ENCODE peak calls at places on chromosomes 11 and 22, in six cellular contexts. O, G, P, R, K and A are unnamed samples.
A peak's percentile ranks its signal among the peaks of the same experiment; 100 is the strongest.

GRCh38 chr11:74929431-74930363 is 19.2 kb downstream of the XRRA1 start:
- DNase-seq in O (peak; percentile 66), G (peak; percentile 77), P (peak; percentile 55), R (peak; percentile 79), K (peak; percentile 78), A (no peak)

GRCh38 chr11:128587415-128587814 is at the start of gene ETS1:
- DNase-seq in O (no peak), G (no peak), P (no peak), R (no peak), K (no peak), A (no peak)

GRCh38 chr11:76598426-76598839 is 72.1 kb downstream of the LRRC32 start:
- DNase-seq in O (no peak), G (no peak), P (no peak), R (no peak), K (no peak), A (no peak)

GRCh38 chr11:96306933-96307747 is 35.9 kb downstream of the MAML2 start:
- DNase-seq in O (peak; percentile 23), G (peak; percentile 86), P (no peak), R (peak; percentile 95), K (peak; percentile 94), A (peak; percentile 94)

GRCh38 chr22:50678651-50679521 is 6.3 kb downstream of the SHANK3 start:
- DNase-seq in O (no peak), G (no peak), P (no peak), R (no peak), K (no peak), A (peak; percentile 77)

GRCh38 chr11:1691027-1691877 is 5.7 kb upstream of the KRTAP5-6 start:
- DNase-seq in O (no peak), G (no peak), P (no peak), R (no peak), K (no peak), A (no peak)

GRCh38 chr11:28559497-28559896 is 451.3 kb downstream of the METTL15 start:
- DNase-seq in O (no peak), G (no peak), P (no peak), R (no peak), K (no peak), A (no peak)

GRCh38 chr11:103359221-103359620 is 250.0 kb downstream of the DYNC2H1 start:
- DNase-seq in O (no peak), G (no peak), P (no peak), R (no peak), K (no peak), A (no peak)

GRCh38 chr11:28919194-28919593 is 811.0 kb downstream of the METTL15 start:
- DNase-seq in O (no peak), G (no peak), P (no peak), R (no peak), K (no peak), A (no peak)

GRCh38 chr22:27832606-27833005 is 31.1 kb upstream of the MN1 start:
- DNase-seq in O (no peak), G (no peak), P (no peak), R (no peak), K (no peak), A (no peak)

GRCh38 chr11:111598546-111598945 is 3.7 kb upstream of the SIK2 start:
- DNase-seq in O (no peak), G (peak; percentile 65), P (no peak), R (no peak), K (no peak), A (no peak)

GRCh38 chr22:26756675-26757293 is 99.4 kb downstream of the MIAT start:
- DNase-seq in O (no peak), G (peak; percentile 36), P (no peak), R (no peak), K (peak; percentile 37), A (no peak)

GRCh38 chr22:33922268-33922667 is 2.0 kb upstream of the LARGE1 start:
- DNase-seq in O (no peak), G (peak; percentile 51), P (no peak), R (no peak), K (peak; percentile 53), A (no peak)

GRCh38 chr11:57303990-57304579 is 20.7 kb downstream of the TNKS1BP1 start:
- DNase-seq in O (no peak), G (no peak), P (no peak), R (no peak), K (no peak), A (no peak)

GRCh38 chr22:26367402-26368245 is 61.4 kb upstream of the ASPHD2 start:
- DNase-seq in O (peak; percentile 57), G (no peak), P (peak; percentile 52), R (no peak), K (peak; percentile 22), A (no peak)

GRCh38 chr11:125945011-125945796 is 640 bp upstream of the VSIG10L2 start:
- DNase-seq in O (no peak), G (peak; percentile 6), P (no peak), R (no peak), K (no peak), A (peak; percentile 54)

GRCh38 chr11:84558085-84558905 is 1068.8 kb downstream of the DLG2 start:
- DNase-seq in O (no peak), G (no peak), P (no peak), R (peak; percentile 12), K (peak; percentile 34), A (no peak)

GRCh38 chr11:3134651-3135490 is 30.2 kb downstream of the OSBPL5 start:
- DNase-seq in O (no peak), G (peak; percentile 15), P (no peak), R (no peak), K (no peak), A (no peak)

DNA sequence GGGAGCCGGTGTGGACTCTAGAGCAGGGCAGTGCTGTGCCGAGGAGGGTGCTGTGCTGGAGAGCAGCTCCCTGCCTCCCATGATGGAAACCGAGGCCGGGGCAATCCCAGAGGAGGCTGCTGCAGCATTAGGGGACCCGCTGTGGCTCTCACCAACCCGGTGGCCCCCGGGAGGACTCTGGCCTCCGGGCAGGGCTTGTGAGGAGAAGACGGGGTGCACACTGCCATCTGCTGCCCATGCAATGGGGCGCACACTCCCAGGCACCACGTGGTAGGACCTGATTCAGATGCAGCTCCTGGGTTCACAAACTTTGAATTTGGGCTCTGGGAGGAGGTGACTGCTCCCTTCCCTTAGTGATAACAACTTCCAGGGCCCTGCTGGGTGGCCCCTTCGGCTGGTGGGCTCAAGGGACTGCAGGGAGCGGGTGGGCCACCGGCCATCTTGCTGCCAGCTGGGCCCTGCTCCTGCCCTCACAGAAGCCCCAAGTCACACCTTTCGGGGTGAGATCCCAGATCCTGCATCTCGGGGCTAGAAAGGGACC is 93.8 kb upstream of the FGF3 start:
- DNase-seq in O (no peak), G (no peak), P (no peak), R (no peak), K (no peak), A (no peak)
- TF ChIP-seq CTCF in O (no peak), G (no peak), P (no peak), R (peak; percentile 28), K (peak; percentile 28), A (peak; percentile 54)

DNA sequence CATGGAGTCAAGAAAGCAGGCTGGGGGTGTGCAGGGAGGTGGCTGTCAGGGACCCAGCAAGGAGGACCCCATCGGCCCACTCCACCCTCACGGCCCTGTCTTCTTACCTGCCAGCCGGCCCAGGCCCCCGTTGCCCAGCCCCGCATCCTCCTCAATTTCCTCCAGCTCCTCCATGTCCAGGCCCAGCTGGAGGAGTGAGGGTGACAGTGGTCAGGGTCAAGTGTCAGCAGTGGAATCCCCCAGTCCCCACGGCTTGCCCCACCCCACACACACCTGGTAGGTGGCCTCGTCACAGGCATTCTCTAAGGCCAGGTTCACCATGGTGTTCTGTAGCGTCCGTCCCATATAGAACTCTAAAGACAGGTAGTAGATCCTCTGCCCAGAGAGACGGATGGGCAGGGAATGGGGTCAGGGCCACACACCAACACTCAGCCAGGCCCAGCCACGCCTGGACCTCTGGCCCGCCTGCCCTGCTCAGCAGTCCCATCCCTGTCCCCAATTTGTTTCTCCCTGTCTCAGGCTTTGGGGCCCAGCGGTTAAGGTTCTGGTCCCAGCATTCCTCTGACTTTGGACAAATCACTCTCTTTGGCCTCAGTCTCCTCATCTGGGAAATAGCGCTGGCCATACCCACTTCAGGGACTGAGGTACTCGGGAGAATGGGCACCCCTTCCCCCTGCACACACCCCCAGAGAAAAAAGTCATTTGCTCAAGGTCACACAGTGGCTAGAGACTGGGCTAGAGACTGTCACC is 1.3 kb downstream of the PYGM start:
- DNase-seq in O (no peak), G (no peak), P (no peak), R (no peak), K (no peak), A (no peak)
- TF ChIP-seq CTCF in O (no peak), G (no peak), P (no peak), R (no peak), K (no peak), A (no peak)

GRCh38 chr22:39529487-39529851 is 3.1 kb downstream of the RPS19BP1 start:
- DNase-seq in O (no peak), G (no peak), P (no peak), R (no peak), K (peak; percentile 36), A (no peak)
- TF ChIP-seq CTCF in O (peak; percentile 59), G (no peak), P (peak; percentile 65), R (no peak), K (no peak), A (peak; percentile 30)

DNA sequence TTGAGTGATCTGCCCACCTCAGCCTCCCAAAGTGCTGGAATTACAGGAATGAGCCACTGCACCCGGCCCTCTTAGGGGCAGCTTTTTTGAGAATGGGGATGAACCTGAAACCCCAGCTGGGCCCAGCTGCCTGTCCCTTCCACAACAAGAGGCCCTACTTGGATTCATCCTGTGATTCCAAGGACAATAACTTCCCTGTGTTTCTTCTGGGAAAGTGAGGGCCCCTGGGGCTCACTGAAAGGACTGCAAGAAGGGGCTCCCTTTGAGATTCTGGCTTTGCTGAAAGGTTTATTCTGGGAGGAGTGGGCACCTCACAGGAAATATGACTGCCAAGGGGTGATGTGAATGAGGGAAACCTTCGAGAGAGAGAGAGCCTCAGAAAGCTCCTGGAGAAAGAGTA is 12.3 kb upstream of the GNAZ start:
- DNase-seq in O (no peak), G (no peak), P (no peak), R (no peak), K (no peak), A (peak; percentile 57)
- TF ChIP-seq CTCF in O (no peak), G (no peak), P (no peak), R (no peak), K (no peak), A (no peak)